ENCODE peak calls at places on chromosomes 13 and 19, in ten cellular contexts. J, L, O, U, D, Q, Z, G, K and P are unnamed samples.

GRCh38 chr19:28862238-28862637 is 350.7 kb downstream of the UQCRFS1 start:
- DNase-seq in Z (no peak), K (no peak), J (no peak), D (no peak), U (no peak), L (no peak), G (no peak), O (peak; percentile 12), Q (no peak), P (no peak)

GRCh38 chr19:5153601-5154128 is 184.8 kb downstream of the KDM4B start:
- DNase-seq in K (no peak), G (no peak), D (no peak), J (no peak), O (no peak), L (no peak), Z (no peak), Q (no peak), U (no peak), P (no peak)

GRCh38 chr19:35216833-35217707 is 11.5 kb downstream of the FAM187B start:
- DNase-seq in Z (no peak), D (no peak), L (no peak), O (no peak), Q (no peak), U (peak; percentile 93), G (no peak), J (peak; percentile 24), K (no peak), P (no peak)

GRCh38 chr19:39969266-39969665 is 1.7 kb upstream of the PSMC4 start:
- DNase-seq in K (no peak), U (no peak), L (no peak), J (no peak), Z (peak; percentile 16), Q (no peak), O (peak; percentile 45), G (no peak), D (no peak), P (no peak)

GRCh38 chr13:52785721-52786120 is 46.1 kb upstream of the CNMD start:
- DNase-seq in O (no peak), U (no peak), Q (no peak), D (no peak), K (no peak), G (no peak), L (no peak), J (no peak), Z (no peak), P (no peak)

GRCh38 chr19:15418112-15418587 is 638 bp downstream of the AKAP8L start:
- DNase-seq in Q (no peak), L (peak; percentile 39), D (no peak), U (no peak), O (peak; percentile 17), K (peak; percentile 20), Z (no peak), G (peak; percentile 76), J (peak; percentile 83), P (no peak)

GRCh38 chr13:38419312-38419873 is 69.7 kb downstream of the UFM1 start:
- DNase-seq in D (no peak), U (no peak), O (no peak), Q (no peak), L (no peak), Z (no peak), G (no peak), K (no peak), J (no peak), P (no peak)

GRCh38 chr19:18023596-18024212 is 15.7 kb downstream of the ARRDC2 start:
- DNase-seq in O (peak; percentile 72), Z (no peak), G (peak; percentile 95), K (no peak), U (no peak), J (no peak), Q (peak; percentile 57), L (no peak), D (peak; percentile 92), P (no peak)